ENCODE peak calls at places on chromosomes 1 and 21, in seven cellular contexts. R is RPMI7951, T is fibroblast of mammary gland, P is mammary epithelial cell, Y is DMS53, J is NCI-H345, F is thyroid gland. X is an unnamed sample.

GRCh38 chr1:114554577-114554976 is 26.8 kb downstream of the BCAS2 start:
- DNase-seq in F (no peak), Y (peak), R (no peak), J (no peak), P (peak), T (no peak), X (no peak)

GRCh38 chr21:35375115-35375514 is 326.0 kb upstream of the RUNX1 start:
- DNase-seq in R (peak), P (peak), Y (no peak), T (peak), J (no peak), F (no peak), X (no peak)

GRCh38 chr1:2133879-2134215 is 60.7 kb downstream of the FAAP20 start:
- DNase-seq in R (no peak), Y (no peak), T (no peak), P (no peak), F (no peak), J (no peak), X (no peak)

GRCh38 chr1:232290570-232290969 is 339.4 kb downstream of the SIPA1L2 start:
- DNase-seq in P (no peak), J (no peak), Y (no peak), F (no peak), R (no peak), T (no peak), X (no peak)

GRCh38 chr1:201481004-201481380 is 12.0 kb upstream of the PHLDA3 start:
- DNase-seq in T (no peak), J (no peak), F (no peak), Y (peak), P (no peak), R (no peak), X (no peak)

GRCh38 chr1:161200992-161201827 is 957 bp upstream of the NDUFS2 start:
- DNase-seq in P (no peak), R (peak), T (peak), J (no peak), F (peak), Y (peak), X (no peak)

GRCh38 chr1:71857862-71858261 is 424.5 kb downstream of the NEGR1 start:
- DNase-seq in J (no peak), T (peak), Y (no peak), F (no peak), P (no peak), R (no peak), X (no peak)

GRCh38 chr1:235642021-235642942 is 7.3 kb downstream of the GNG4 start:
- DNase-seq in F (no peak), R (peak), P (peak), Y (peak), T (peak), J (no peak), X (peak)

GRCh38 chr1:221741364-221741970 is 422 bp downstream of the DUSP10 start:
- DNase-seq in J (no peak), P (no peak), R (peak), T (no peak), Y (no peak), F (peak), X (no peak)

GRCh38 chr1:26305667-26306289 is 658 bp downstream of the UBXN11 start:
- DNase-seq in F (no peak), T (no peak), J (no peak), Y (peak), R (no peak), P (no peak), X (no peak)

GRCh38 chr1:11640944-11641343 is 13.3 kb downstream of the FBXO2 start:
- DNase-seq in F (no peak), P (no peak), Y (no peak), T (no peak), J (no peak), R (no peak), X (no peak)

GRCh38 chr1:39825432-39825941 is 36.8 kb upstream of the BMP8B start:
- DNase-seq in J (peak), Y (peak), P (no peak), R (no peak), F (no peak), T (no peak), X (peak)

GRCh38 chr1:221717491-221717865 is 24.4 kb downstream of the DUSP10 start:
- DNase-seq in T (no peak), R (no peak), F (no peak), Y (peak), P (no peak), J (no peak), X (no peak)

GRCh38 chr21:44531606-44532128 is 8.3 kb downstream of the KRTAP10-1 start:
- DNase-seq in F (no peak), Y (peak), J (no peak), R (no peak), P (no peak), T (no peak), X (no peak)

GRCh38 chr1:109687641-109688499 is at the start of gene GSTM1:
- DNase-seq in F (no peak), J (no peak), R (no peak), T (peak), P (peak), Y (no peak), X (no peak)